ENCODE peak calls at places on chromosomes 2 and 18, in nine cellular contexts. J, U, T, A, E, G, Y, H and V are unnamed samples.

GRCh38 chr2:20593072-20594034 is 57.5 kb downstream of the HS1BP3 start:
- DNase-seq in T (peak), Y (peak), G (peak), J (no peak), A (no peak), U (peak), E (peak), H (peak), V (peak)

GRCh38 chr2:98175811-98176210 is 88.8 kb downstream of the VWA3B start:
- DNase-seq in T (no peak), H (no peak), Y (no peak), J (no peak), U (no peak), A (peak), G (no peak), E (no peak), V (no peak)

GRCh38 chr2:111246620-111247061 is 125.9 kb downstream of the BCL2L11 start:
- DNase-seq in U (no peak), T (no peak), H (no peak), Y (no peak), E (no peak), A (no peak), J (no peak), G (no peak), V (no peak)

GRCh38 chr2:237669129-237669627 is 41.8 kb downstream of the LRRFIP1 start:
- DNase-seq in A (no peak), U (no peak), G (no peak), E (no peak), H (no peak), Y (no peak), T (no peak), J (no peak), V (no peak)

GRCh38 chr2:164954954-164955701 is at the start of gene SLC38A11:
- DNase-seq in U (no peak), H (no peak), E (peak), J (no peak), T (peak), G (peak), A (no peak), Y (peak), V (peak)

GRCh38 chr2:28633739-28634138 is 117.9 kb upstream of the PPP1CB start:
- DNase-seq in J (no peak), U (peak), G (no peak), T (no peak), Y (no peak), E (no peak), H (peak), A (no peak), V (no peak)

GRCh38 chr2:121356058-121356640 is 71.1 kb upstream of the TFCP2L1 start:
- DNase-seq in U (peak), T (peak), E (no peak), Y (no peak), J (peak), G (peak), A (peak), H (no peak), V (no peak)

GRCh38 chr2:73079636-73080035 is 8.1 kb upstream of the SFXN5 start:
- DNase-seq in U (no peak), J (no peak), A (no peak), T (no peak), Y (no peak), G (no peak), H (no peak), E (peak), V (no peak)

GRCh38 chr2:157822993-157823392 is 53.1 kb downstream of the ACVR1 start:
- DNase-seq in J (no peak), H (no peak), E (no peak), U (peak), Y (no peak), T (no peak), A (no peak), G (no peak), V (no peak)

GRCh38 chr2:208192611-208193248 is 2.9 kb upstream of the C2orf80 start:
- DNase-seq in H (no peak), A (no peak), U (no peak), Y (no peak), E (no peak), G (peak), J (no peak), T (no peak), V (no peak)

GRCh38 chr2:210553371-210553770 is 3.0 kb upstream of the CPS1 start:
- DNase-seq in H (no peak), U (peak), J (no peak), E (no peak), A (no peak), G (no peak), T (peak), Y (no peak), V (no peak)

GRCh38 chr18:13183790-13184189 is 34.8 kb upstream of the LDLRAD4 start:
- DNase-seq in T (no peak), E (peak), U (no peak), J (no peak), H (no peak), G (no peak), Y (no peak), A (no peak), V (no peak)

GRCh38 chr2:37771600-37772088 is 100.2 kb upstream of the CDC42EP3 start:
- DNase-seq in J (no peak), A (no peak), T (no peak), H (no peak), E (no peak), Y (no peak), U (peak), G (no peak), V (no peak)

GRCh38 chr18:10140461-10140911 is 226.7 kb downstream of the VAPA start:
- DNase-seq in Y (no peak), H (no peak), J (no peak), E (no peak), A (no peak), G (no peak), U (peak), T (no peak), V (no peak)

GRCh38 chr2:67649331-67650071 is 252.4 kb downstream of the ETAA1 start:
- DNase-seq in U (peak), G (no peak), A (no peak), T (peak), E (peak), Y (peak), J (no peak), H (peak), V (peak)

GRCh38 chr2:67216103-67216502 is 181.0 kb upstream of the ETAA1 start:
- DNase-seq in A (no peak), H (no peak), E (no peak), U (peak), G (no peak), Y (no peak), T (no peak), J (no peak), V (no peak)

GRCh38 chr2:25127631-25128030 is 40.7 kb downstream of the POMC start:
- DNase-seq in U (peak), Y (no peak), G (no peak), T (no peak), A (no peak), E (no peak), H (no peak), J (no peak), V (no peak)

GRCh38 chr2:230343747-230344146 is 16.8 kb downstream of the SP140L start:
- DNase-seq in E (no peak), Y (no peak), G (no peak), U (no peak), A (no peak), H (no peak), J (no peak), T (no peak), V (no peak)

GRCh38 chr2:121722479-121722878 is 14.2 kb downstream of the NIFK start:
- DNase-seq in U (peak), G (no peak), A (no peak), T (no peak), Y (no peak), H (no peak), E (no peak), J (no peak), V (no peak)

GRCh38 chr2:71006955-71007799 is 12.5 kb upstream of the TEX261 start:
- DNase-seq in Y (no peak), E (no peak), J (no peak), T (no peak), G (no peak), A (no peak), U (no peak), H (no peak), V (no peak)

GRCh38 chr2:40431600-40431955 is 20.3 kb downstream of the SLC8A1 start:
- DNase-seq in U (peak), A (no peak), T (no peak), H (peak), J (no peak), Y (no peak), E (peak), G (no peak), V (no peak)

GRCh38 chr2:238916875-238917590 is 69.1 kb downstream of the TWIST2 start:
- DNase-seq in Y (no peak), E (no peak), H (no peak), G (no peak), J (no peak), A (no peak), U (no peak), T (peak), V (peak)

GRCh38 chr2:47725808-47726207 is 57.1 kb upstream of the MSH6 start:
- DNase-seq in G (no peak), A (peak), J (no peak), U (no peak), E (no peak), T (no peak), Y (no peak), H (no peak), V (no peak)

GRCh38 chr2:237910576-237911362 is 51.3 kb downstream of the RAMP1 start:
- DNase-seq in G (no peak), Y (no peak), T (no peak), H (no peak), E (no peak), U (no peak), A (no peak), J (no peak), V (peak)

GRCh38 chr2:131646669-131647297 is 119.1 kb downstream of the CCDC74A start:
- DNase-seq in T (no peak), U (no peak), E (no peak), A (no peak), J (no peak), H (no peak), Y (no peak), G (no peak), V (no peak)

GRCh38 chr2:121446647-121447241 is 83.9 kb upstream of the RNU4ATAC start:
- DNase-seq in E (no peak), H (no peak), Y (no peak), U (no peak), T (no peak), J (no peak), A (no peak), G (no peak), V (no peak)

GRCh38 chr2:222289280-222290250 is 9.2 kb downstream of the PAX3 start:
- DNase-seq in J (no peak), E (no peak), Y (no peak), A (no peak), H (no peak), T (no peak), G (no peak), U (no peak), V (no peak)

GRCh38 chr2:102064679-102065674 is 73.2 kb downstream of the IL1R2 start:
- DNase-seq in U (no peak), E (no peak), J (no peak), G (no peak), T (no peak), H (no peak), A (no peak), Y (no peak), V (no peak)

GRCh38 chr2:157628532-157629415 is at the start of gene ACVR1C:
- DNase-seq in T (peak), E (peak), G (peak), J (peak), U (peak), H (peak), Y (peak), A (no peak), V (peak)

GRCh38 chr2:42809876-42810125 is 17.4 kb upstream of the HAAO start:
- DNase-seq in G (peak), A (peak), U (no peak), E (peak), H (peak), Y (peak), T (peak), J (no peak), V (peak)

GRCh38 chr2:101985101-101985792 is 6.5 kb upstream of the IL1R2 start:
- DNase-seq in U (no peak), H (no peak), A (no peak), T (no peak), G (no peak), E (no peak), Y (no peak), J (no peak), V (no peak)

GRCh38 chr2:200159829-200160781 is 146.4 kb upstream of the SPATS2L start:
- DNase-seq in E (no peak), J (no peak), G (no peak), T (no peak), H (no peak), Y (no peak), A (no peak), U (peak), V (no peak)

GRCh38 chr2:155157065-155157464 is 458.6 kb downstream of the KCNJ3 start:
- DNase-seq in Y (no peak), E (no peak), A (no peak), U (no peak), J (no peak), T (no peak), H (no peak), G (no peak), V (no peak)

GRCh38 chr18:48868468-48869466 is 82.0 kb downstream of the SMAD7 start:
- DNase-seq in H (no peak), A (peak), U (no peak), Y (no peak), T (no peak), G (peak), J (no peak), E (peak), V (no peak)

GRCh38 chr2:175744000-175744399 is 258.1 kb downstream of the LNPK start:
- DNase-seq in U (no peak), A (no peak), J (no peak), G (no peak), Y (no peak), T (no peak), E (no peak), H (no peak), V (no peak)

GRCh38 chr2:122328811-122329210 is 573.4 kb downstream of the TSN start:
- DNase-seq in Y (no peak), A (no peak), U (no peak), G (no peak), H (no peak), T (no peak), J (no peak), E (no peak), V (no peak)

DNA sequence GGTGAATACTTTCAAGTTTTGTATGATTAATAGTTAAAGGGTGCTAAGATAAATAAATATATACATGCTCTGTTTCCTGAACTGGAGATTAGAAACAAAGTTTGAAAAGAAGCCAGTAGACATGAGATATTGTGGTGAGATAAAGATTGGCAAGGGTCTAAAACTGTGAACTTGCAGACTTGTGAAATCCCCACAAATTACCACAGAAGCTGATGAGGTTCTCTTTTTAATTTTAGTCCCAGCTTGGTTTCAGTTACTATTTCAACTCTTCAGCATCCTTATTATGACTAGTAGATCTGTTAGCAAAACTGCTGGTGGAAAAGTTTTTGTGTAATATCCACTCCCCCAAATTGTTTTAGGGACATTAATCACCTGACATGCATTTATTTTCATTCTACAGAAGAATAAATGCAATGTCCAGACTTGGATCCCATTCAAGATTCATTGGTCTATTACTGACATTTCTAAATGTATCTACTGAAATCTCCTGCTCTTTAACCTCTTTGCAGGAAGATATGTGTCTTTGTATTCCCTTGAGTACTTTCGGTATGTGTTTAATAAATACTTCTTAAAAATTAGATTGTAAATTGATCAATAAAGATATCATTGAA is 20.8 kb downstream of the RASGRP3 start:
- DNase-seq in Y (no peak), J (no peak), G (no peak), T (no peak), E (no peak), U (peak), A (no peak), H (no peak), V (no peak)
- H3K4me3 ChIP-seq in Y (no peak), J (no peak), G (no peak), T (no peak), E (no peak), U (no peak), A (no peak), H (no peak), V (no peak)

GRCh38 chr2:219759801-219760200 is 132.4 kb downstream of the SLC4A3 start:
- DNase-seq in Y (no peak), A (no peak), J (no peak), T (no peak), U (no peak), G (no peak), E (no peak), H (no peak), V (no peak)
- H3K4me3 ChIP-seq in Y (no peak), A (no peak), J (no peak), T (no peak), U (no peak), G (no peak), E (no peak), H (no peak), V (no peak)

GRCh38 chr18:62505669-62506494 is 16.9 kb upstream of the ZCCHC2 start:
- DNase-seq in Y (no peak), E (no peak), G (no peak), U (peak), A (peak), H (no peak), T (no peak), J (no peak), V (no peak)
- H3K4me3 ChIP-seq in Y (peak), E (peak), G (peak), U (peak), A (peak), H (peak), T (peak), J (no peak), V (peak)

GRCh38 chr18:75249672-75250470 is 39.3 kb downstream of the TSHZ1 start:
- DNase-seq in A (peak), E (no peak), J (no peak), G (no peak), H (no peak), T (no peak), Y (no peak), U (no peak), V (no peak)

GRCh38 chr18:75247601-75248421 is 37.2 kb downstream of the TSHZ1 start:
- DNase-seq in G (no peak), T (no peak), A (no peak), Y (no peak), U (peak), J (no peak), H (no peak), E (no peak), V (no peak)

GRCh38 chr18:75249192-75249551 is 38.6 kb downstream of the TSHZ1 start:
- DNase-seq in G (no peak), A (no peak), J (no peak), H (no peak), E (no peak), T (no peak), Y (no peak), U (no peak), V (no peak)

GRCh38 chr18:75247041-75247551 is 36.5 kb downstream of the TSHZ1 start:
- DNase-seq in G (no peak), J (no peak), U (peak), T (no peak), E (no peak), H (no peak), Y (no peak), A (no peak), V (no peak)

DNA sequence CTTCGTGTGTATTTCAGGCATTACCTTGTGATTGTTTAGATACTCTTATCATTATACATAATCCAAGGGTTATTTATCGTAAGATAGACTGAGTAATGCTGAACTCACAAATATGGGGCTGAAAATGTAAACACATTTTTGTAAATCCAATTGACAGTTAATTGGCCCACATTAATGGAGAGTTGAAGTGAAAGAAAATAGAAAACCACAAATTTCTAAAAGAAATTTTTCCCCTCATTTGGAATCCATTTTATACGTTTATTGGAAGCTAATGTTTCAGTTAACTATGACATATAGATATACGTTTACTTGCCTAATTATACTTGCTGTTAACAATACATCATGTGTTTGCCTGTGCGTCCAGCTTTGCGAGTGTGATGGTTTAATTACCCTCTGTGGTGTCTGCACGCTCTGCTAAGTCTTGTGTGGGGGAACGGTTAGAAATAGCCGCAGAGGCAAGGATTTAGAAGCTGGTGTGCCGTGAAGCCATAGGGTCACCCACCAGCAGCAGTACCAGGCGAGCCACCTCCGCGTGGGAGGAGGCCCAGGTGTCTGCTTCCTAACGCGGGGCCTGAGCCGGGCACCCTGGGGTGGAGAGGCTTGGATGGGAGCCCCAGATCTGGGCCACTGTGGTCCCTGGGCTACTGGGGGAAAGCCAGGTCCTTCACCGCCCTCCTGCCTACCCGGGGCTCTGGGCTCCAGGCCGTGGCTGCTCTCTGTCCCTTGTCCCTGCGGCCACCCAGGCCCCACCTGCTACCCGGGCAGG is 38.0 kb downstream of the TSHZ1 start:
- DNase-seq in A (no peak), H (no peak), J (no peak), T (no peak), Y (no peak), G (no peak), U (no peak), E (no peak), V (no peak)
- H3K4me3 ChIP-seq in A (no peak), H (peak), J (no peak), T (no peak), Y (peak), G (peak), U (peak), E (peak), V (peak)

DNA sequence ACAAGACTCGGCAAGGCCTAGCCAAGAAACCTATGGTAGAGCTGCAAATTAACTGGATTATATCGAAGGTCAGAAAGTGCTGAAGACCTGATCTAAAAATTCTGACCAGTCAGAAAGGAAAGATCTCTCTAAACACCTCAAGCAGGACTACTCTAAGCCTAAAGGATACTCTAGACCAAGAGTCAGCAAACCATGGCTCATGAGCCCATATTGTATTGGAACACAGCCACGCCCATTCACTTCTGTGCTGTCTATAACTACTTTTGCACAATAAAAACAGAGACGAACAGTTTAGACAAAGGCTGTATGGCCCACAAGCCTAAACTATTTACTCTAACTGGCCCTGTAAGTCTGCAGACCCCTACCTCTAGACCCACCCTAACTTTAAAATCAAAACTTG is 18.7 kb downstream of the RTN4 start:
- DNase-seq in T (no peak), J (no peak), E (no peak), U (no peak), A (no peak), Y (no peak), H (no peak), G (no peak), V (no peak)
- H3K4me3 ChIP-seq in T (no peak), J (no peak), E (no peak), U (no peak), A (no peak), Y (no peak), H (no peak), G (no peak), V (no peak)